ENCODE peak calls at places on chromosome 11, in eight cellular contexts. P is NCI-H524; F is endothelial cell; K is adrenal gland; Y is activated CD8-positive, alpha-beta memory T cell treated with anti-CD3 and anti-CD28 coated beads, Interleukin-2, amount 50 U/mL, for 48 hours; A is left ventricle myocardium inferior; H is M059J; L is caudate nucleus. R is an unnamed sample.
A peak's percentile ranks its signal among the peaks of the same experiment; 100 is the strongest.

GRCh38 chr11:2725367-2726300 is 25.8 kb upstream of the KCNQ1OT1 start:
- DNase-seq in P (no peak), F (no peak), K (no peak), Y (no peak), A (peak; percentile 74), H (no peak), L (no peak), R (no peak)

GRCh38 chr11:61264795-61265194 is 23.8 kb downstream of the PGA5 start:
- DNase-seq in P (no peak), F (no peak), K (no peak), Y (no peak), A (no peak), H (no peak), L (no peak), R (no peak)

GRCh38 chr11:57781529-57781943 is 19.9 kb downstream of the CTNND1 start:
- DNase-seq in P (no peak), F (no peak), K (no peak), Y (no peak), A (no peak), H (no peak), L (no peak), R (peak; percentile 95)

GRCh38 chr11:77497368-77497767 is 23.5 kb upstream of the PAK1 start:
- DNase-seq in P (no peak), F (no peak), K (no peak), Y (no peak), A (no peak), H (no peak), L (no peak), R (no peak)

GRCh38 chr11:110075087-110075821 is 17.9 kb upstream of the ZC3H12C start:
- DNase-seq in P (no peak), F (no peak), K (no peak), Y (no peak), A (no peak), H (no peak), L (no peak), R (no peak)

GRCh38 chr11:66685276-66686099 is 7.8 kb upstream of the RBM4B start:
- DNase-seq in P (peak; percentile 81), F (no peak), K (no peak), Y (no peak), A (no peak), H (no peak), L (no peak), R (no peak)

GRCh38 chr11:87036756-87037449 is 831 bp upstream of the TMEM135 start:
- DNase-seq in P (no peak), F (no peak), K (peak; percentile 64), Y (no peak), A (no peak), H (no peak), L (no peak), R (peak; percentile 64)

GRCh38 chr11:8839957-8840945 is 70.7 kb upstream of the AKIP1 start:
- DNase-seq in P (no peak), F (peak; percentile 9), K (no peak), Y (no peak), A (peak; percentile 34), H (peak; percentile 76), L (no peak), R (no peak)

GRCh38 chr11:80365315-80365714 is 924.5 kb upstream of the TENM4 start:
- DNase-seq in P (no peak), F (no peak), K (no peak), Y (no peak), A (no peak), H (peak; percentile 29), L (no peak), R (no peak)

GRCh38 chr11:43576834-43577521 is 103.6 kb upstream of the HSD17B12 start:
- DNase-seq in P (peak; percentile 40), F (peak; percentile 75), K (peak; percentile 71), Y (no peak), A (peak; percentile 35), H (peak; percentile 61), L (no peak), R (peak; percentile 86)

GRCh38 chr11:11074686-11075370 is 217.0 kb upstream of the ZBED5 start:
- DNase-seq in P (peak; percentile 58), F (no peak), K (no peak), Y (no peak), A (no peak), H (no peak), L (no peak), R (no peak)